ENCODE peak calls at places on chromosome 17, in six cellular contexts. One of them, this sample, is unnamed.

GRCh38 chr17:29140051-29140582 is 40.1 kb downstream of the MYO18A start:
- DNase-seq in A549: no peak
- DNase-seq in NAMALWA: peak
- DNase-seq in neural crest cell: peak
- DNase-seq in HT1080: peak
- DNase-seq in NCI-H187: peak
- DNase-seq in this sample: no peak

GRCh38 chr17:78132086-78132676 is 1.6 kb downstream of the TMC8 start:
- DNase-seq in A549: no peak
- DNase-seq in NAMALWA: peak
- DNase-seq in neural crest cell: no peak
- DNase-seq in HT1080: no peak
- DNase-seq in NCI-H187: no peak
- DNase-seq in this sample: peak

GRCh38 chr17:81821603-81822311 is 11.3 kb downstream of the MCRIP1 start:
- DNase-seq in A549: peak
- DNase-seq in NAMALWA: no peak
- DNase-seq in neural crest cell: peak
- DNase-seq in HT1080: peak
- DNase-seq in NCI-H187: no peak
- DNase-seq in this sample: no peak

GRCh38 chr17:2594657-2595085 is 1.2 kb downstream of the PAFAH1B1 start:
- DNase-seq in A549: peak
- DNase-seq in NAMALWA: peak
- DNase-seq in neural crest cell: no peak
- DNase-seq in HT1080: no peak
- DNase-seq in NCI-H187: no peak
- DNase-seq in this sample: no peak

GRCh38 chr17:65438708-65439294 is 122.6 kb downstream of the AXIN2 start:
- DNase-seq in A549: no peak
- DNase-seq in NAMALWA: no peak
- DNase-seq in neural crest cell: no peak
- DNase-seq in HT1080: peak
- DNase-seq in NCI-H187: no peak
- DNase-seq in this sample: no peak

GRCh38 chr17:8375738-8376259 is 705 bp downstream of the KRABD2 start:
- DNase-seq in A549: no peak
- DNase-seq in NAMALWA: peak
- DNase-seq in neural crest cell: no peak
- DNase-seq in HT1080: no peak
- DNase-seq in NCI-H187: no peak
- DNase-seq in this sample: peak

GRCh38 chr17:77488531-77489238 is 347.9 kb downstream of the SEC14L1 start:
- DNase-seq in A549: no peak
- DNase-seq in NAMALWA: no peak
- DNase-seq in neural crest cell: no peak
- DNase-seq in HT1080: no peak
- DNase-seq in NCI-H187: no peak
- DNase-seq in this sample: no peak

GRCh38 chr17:46984341-46984740 is 5.3 kb upstream of the RPRML start:
- DNase-seq in A549: no peak
- DNase-seq in NAMALWA: no peak
- DNase-seq in neural crest cell: no peak
- DNase-seq in HT1080: no peak
- DNase-seq in NCI-H187: no peak
- DNase-seq in this sample: no peak

GRCh38 chr17:53134546-53134945 is 688.2 kb upstream of the KIF2B start:
- DNase-seq in A549: no peak
- DNase-seq in NAMALWA: no peak
- DNase-seq in neural crest cell: no peak
- DNase-seq in HT1080: no peak
- DNase-seq in NCI-H187: no peak
- DNase-seq in this sample: no peak

GRCh38 chr17:70787721-70788120 is 618.4 kb downstream of the KCNJ2 start:
- DNase-seq in A549: no peak
- DNase-seq in NAMALWA: no peak
- DNase-seq in neural crest cell: no peak
- DNase-seq in HT1080: no peak
- DNase-seq in NCI-H187: no peak
- DNase-seq in this sample: no peak

GRCh38 chr17:58352843-58353719 is 1.1 kb upstream of the SUPT4H1 start:
- DNase-seq in A549: no peak
- DNase-seq in NAMALWA: peak
- DNase-seq in neural crest cell: no peak
- DNase-seq in HT1080: peak
- DNase-seq in NCI-H187: no peak
- DNase-seq in this sample: no peak

This sample was measured in progenitor cell of endocrine pancreas.